ENCODE peak calls at places on chromosomes 3 and 15, in five cellular contexts. C is GM12878, Q is OCI-LY7, D is SJSA1, P is heart left ventricle. Z is an unnamed sample.

GRCh38 chr15:65044724-65045481 is at the start of gene SLC51B:
- DNase-seq in Q (no peak), P (peak), D (no peak), C (no peak), Z (no peak)

GRCh38 chr3:190694335-190695001 is 168.0 kb downstream of the GMNC start:
- DNase-seq in C (no peak), D (no peak), Q (no peak), P (no peak), Z (no peak)

GRCh38 chr15:69099976-69100375 is 60.5 kb upstream of the GLCE start:
- DNase-seq in C (no peak), D (no peak), P (no peak), Q (no peak), Z (no peak)

GRCh38 chr3:15520185-15520584 is 1.3 kb downstream of the COLQ start:
- DNase-seq in C (no peak), D (no peak), Q (no peak), P (peak), Z (no peak)

GRCh38 chr15:29682781-29683180 is 139.5 kb downstream of the TJP1 start:
- DNase-seq in D (no peak), Q (no peak), P (no peak), C (no peak), Z (no peak)

GRCh38 chr3:183044547-183045229 is 54.6 kb downstream of the MCCC1 start:
- DNase-seq in D (no peak), Q (peak), P (no peak), C (peak), Z (no peak)

GRCh38 chr3:192571197-192571791 is 156.0 kb downstream of the FGF12 start:
- DNase-seq in Q (no peak), C (no peak), D (peak), P (peak), Z (no peak)

GRCh38 chr15:80549712-80550111 is 145.4 kb upstream of the ABHD17C start:
- DNase-seq in P (no peak), D (no peak), Q (no peak), C (no peak), Z (no peak)

GRCh38 chr15:37586976-37587375 is 347.5 kb upstream of the TMCO5A start:
- DNase-seq in Q (no peak), C (no peak), D (no peak), P (no peak), Z (no peak)

GRCh38 chr3:185724761-185725160 is 100.1 kb downstream of the IGF2BP2 start:
- DNase-seq in Q (no peak), C (no peak), D (no peak), P (no peak), Z (no peak)

GRCh38 chr15:45919806-45920205 is 285.0 kb downstream of the SQOR start:
- DNase-seq in C (no peak), Q (no peak), P (no peak), D (peak), Z (no peak)

GRCh38 chr15:61906961-61907752 is 153.1 kb downstream of the VPS13C start:
- DNase-seq in Q (no peak), P (no peak), D (no peak), C (no peak), Z (no peak)

GRCh38 chr3:156847746-156848339 is 21.7 kb downstream of the LEKR1 start:
- DNase-seq in D (no peak), Q (no peak), C (no peak), P (no peak), Z (no peak)

GRCh38 chr3:185112186-185112585 is 40.7 kb downstream of the C3orf70 start:
- DNase-seq in Q (no peak), D (no peak), P (no peak), C (no peak), Z (no peak)

GRCh38 chr3:51921081-51921578 is 18.0 kb upstream of the IQCF1 start:
- DNase-seq in P (no peak), D (no peak), Q (no peak), C (no peak), Z (no peak)

GRCh38 chr3:70855139-70855538 is 542.7 kb upstream of the MDFIC2 start:
- DNase-seq in C (no peak), D (no peak), P (no peak), Q (no peak), Z (no peak)

GRCh38 chr15:31848621-31849020 is 181.7 kb upstream of the CHRNA7 start:
- DNase-seq in C (no peak), D (no peak), Q (no peak), P (no peak), Z (no peak)

GRCh38 chr15:39573844-39574243 is 7.0 kb upstream of the THBS1 start:
- DNase-seq in Q (no peak), P (no peak), C (no peak), D (no peak), Z (no peak)

GRCh38 chr3:152466784-152467183 is 198.1 kb downstream of the MBNL1 start:
- DNase-seq in P (no peak), Q (peak), D (no peak), C (no peak), Z (no peak)

GRCh38 chr3:108088697-108089096 is 2.1 kb downstream of the CD47 start:
- DNase-seq in C (peak), D (peak), Q (peak), P (no peak), Z (peak)

GRCh38 chr3:193996641-193997089 is 139.3 kb upstream of the HES1 start:
- DNase-seq in D (no peak), P (no peak), Q (no peak), C (no peak), Z (no peak)
- H3K27ac ChIP-seq in D (no peak), P (peak), Q (no peak), C (no peak), Z (no peak)

DNA sequence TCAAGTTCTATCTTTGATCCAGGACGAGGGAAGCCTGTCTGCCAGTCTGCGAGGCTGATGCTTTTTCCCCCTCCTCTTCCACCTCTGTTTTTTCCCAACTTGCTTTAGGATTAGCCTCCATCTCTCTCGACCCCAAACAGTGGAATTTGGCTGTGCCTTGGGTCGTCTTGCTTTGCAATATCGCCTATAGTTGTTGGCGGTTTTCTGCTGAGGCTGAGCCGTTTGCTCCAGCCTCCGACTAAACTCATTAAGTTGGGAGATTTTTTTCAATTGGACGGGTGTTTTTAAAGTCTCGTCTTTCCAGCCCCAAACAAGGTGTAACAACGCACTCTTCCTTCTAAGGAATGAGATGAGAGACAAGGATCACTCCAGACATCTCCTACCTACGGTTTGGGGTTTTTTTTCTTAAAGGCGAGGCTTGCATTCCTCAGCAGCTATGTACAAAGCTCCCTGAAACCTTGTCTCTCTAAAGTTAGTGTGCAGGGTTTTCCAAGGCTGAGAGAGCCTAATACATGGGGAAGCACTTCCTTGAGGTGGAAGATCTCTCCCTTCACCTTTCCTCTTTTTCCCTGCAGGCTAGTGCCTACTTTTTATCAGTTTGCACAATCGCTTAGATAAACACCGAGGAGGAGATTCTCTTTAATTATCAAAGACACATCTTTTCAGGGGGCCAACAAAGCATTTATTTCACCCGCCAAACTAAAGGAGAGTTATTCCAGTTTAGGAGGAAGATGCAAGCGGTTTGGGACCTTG is 4.7 kb upstream of the NR2F2 start:
- DNase-seq in D (peak), Q (no peak), P (no peak), C (no peak), Z (no peak)
- H3K27ac ChIP-seq in D (peak), Q (no peak), P (peak), C (no peak), Z (no peak)

DNA sequence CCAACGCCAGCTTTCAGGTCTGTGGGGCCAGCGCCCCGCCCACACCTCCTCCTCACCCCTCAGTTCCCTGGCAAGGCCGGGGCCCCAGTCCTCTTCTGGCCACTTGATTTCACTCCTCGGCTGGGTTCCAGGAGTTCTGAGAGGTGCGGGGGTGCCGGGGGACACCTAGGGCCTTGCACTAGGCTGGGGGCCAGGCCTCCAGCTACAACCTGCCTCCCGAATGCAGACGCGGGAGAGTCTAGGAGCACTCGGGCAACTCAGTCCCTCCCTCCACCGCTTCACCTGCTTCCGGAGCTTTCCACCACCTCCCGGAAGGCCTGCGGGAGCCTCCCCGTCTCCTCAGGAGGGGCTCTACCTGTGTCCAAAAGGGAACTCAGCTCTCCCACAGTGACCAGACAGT is 35.6 kb downstream of the TNK2 start:
- DNase-seq in Q (no peak), P (no peak), C (no peak), D (no peak), Z (no peak)
- H3K27ac ChIP-seq in Q (no peak), P (no peak), C (no peak), D (no peak), Z (no peak)

DNA sequence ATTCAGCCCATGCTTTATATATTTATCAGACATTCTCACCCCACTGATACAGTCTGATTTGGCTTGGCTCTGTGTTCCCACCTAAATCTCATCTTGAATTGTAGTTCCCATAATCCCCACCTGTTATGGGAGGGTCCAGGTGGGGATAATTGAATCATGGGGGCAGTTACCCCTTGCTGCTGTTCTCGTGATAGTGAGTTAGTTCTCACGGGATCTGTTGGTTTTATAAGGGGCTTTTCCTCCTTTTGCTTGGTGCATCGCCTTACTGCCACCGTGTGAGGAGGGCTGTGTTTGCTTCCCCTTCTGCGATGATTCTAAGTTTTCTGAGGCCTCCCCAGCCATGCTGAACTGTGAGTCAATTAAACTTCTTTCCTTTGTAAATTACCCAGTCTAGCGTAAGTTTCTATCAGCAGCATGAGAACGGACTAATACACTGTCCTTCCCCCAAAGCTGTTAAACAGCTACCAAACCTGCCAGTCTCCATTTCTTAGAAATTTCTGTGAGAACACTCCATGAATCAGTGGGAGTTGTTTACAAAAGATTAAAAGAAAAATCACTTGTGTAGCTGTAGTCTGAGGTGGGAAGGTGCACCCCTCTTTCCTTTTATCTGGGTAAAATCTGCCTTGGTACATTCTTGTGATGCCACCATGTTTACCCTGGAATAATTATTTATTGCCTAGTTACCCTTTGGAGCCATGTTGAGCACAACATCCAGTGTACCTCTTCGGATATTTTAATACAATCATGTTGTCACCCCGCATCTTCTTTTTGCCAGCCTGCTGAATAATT is 160.5 kb downstream of the THSD4 start:
- DNase-seq in P (no peak), D (no peak), C (no peak), Q (no peak), Z (no peak)
- H3K27ac ChIP-seq in P (no peak), D (peak), C (no peak), Q (no peak), Z (no peak)

DNA sequence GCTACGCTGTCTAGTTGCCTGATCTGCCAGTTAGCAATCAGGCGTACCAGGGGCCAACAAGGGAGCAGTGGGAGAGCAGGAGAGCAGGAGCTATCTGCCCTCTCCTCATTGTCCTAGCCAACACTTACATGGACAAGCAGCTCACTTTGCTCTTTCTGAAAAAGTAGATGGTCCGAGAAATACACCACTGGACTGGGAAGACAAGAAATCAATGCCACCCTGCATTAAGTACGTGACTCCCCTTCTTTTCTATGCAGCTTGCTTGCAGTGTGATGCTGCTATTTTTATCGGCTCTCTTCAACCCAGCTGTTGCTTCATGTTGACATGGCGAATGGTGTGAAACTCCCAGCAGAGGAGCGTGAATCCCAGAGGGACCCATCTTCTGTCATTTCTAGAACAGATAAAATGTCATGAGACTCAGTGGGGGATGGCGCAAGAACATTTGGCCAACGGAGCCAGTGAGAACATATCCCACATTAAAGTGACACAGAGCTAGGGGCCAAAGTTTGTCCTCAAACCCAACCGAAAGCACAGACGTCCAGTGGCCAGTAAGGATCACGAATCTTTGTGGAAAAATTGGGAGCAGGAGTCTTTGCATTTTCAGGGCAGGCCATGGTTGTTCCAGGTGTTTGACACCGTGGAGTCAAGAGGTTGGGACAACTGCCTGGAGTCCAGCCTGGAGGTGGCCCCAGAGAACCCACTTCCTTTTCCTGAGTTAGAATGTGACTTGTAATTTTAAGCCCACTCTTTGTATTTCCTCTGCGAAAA is 53.7 kb upstream of the MEF2A start:
- DNase-seq in Q (peak), C (peak), P (no peak), D (no peak), Z (peak)
- H3K27ac ChIP-seq in Q (peak), C (peak), P (peak), D (no peak), Z (peak)